ENCODE peak calls at places on chromosome 6, in seven cellular contexts. O is AG04450, N is SJCRH30, C is A549, D is heart left ventricle, X is hepatocyte, H is left ventricle myocardium inferior. S is an unnamed sample. For H3K9me3, the result is how much of the 10 kb centered on the place peaks cover.

GRCh38 chr6:124770131-124770530 is 192.1 kb upstream of the RNF217 start:
- DNase-seq in N (peak), D (no peak), H (no peak), C (no peak), X (no peak), O (no peak), S (no peak)

GRCh38 chr6:136538836-136539235 is 11.4 kb downstream of the MAP7 start:
- DNase-seq in X (no peak), C (no peak), N (no peak), H (no peak), O (no peak), D (no peak), S (no peak)

GRCh38 chr6:18147160-18147559 is 7.7 kb downstream of the TPMT start:
- DNase-seq in D (no peak), H (no peak), X (peak), N (no peak), C (no peak), O (no peak), S (no peak)

GRCh38 chr6:2021713-2022125 is 223.7 kb downstream of the GMDS start:
- DNase-seq in X (peak), N (peak), O (peak), C (no peak), D (peak), H (peak), S (peak)

GRCh38 chr6:151723152-151723551 is 84.3 kb upstream of the ESR1 start:
- DNase-seq in O (no peak), H (no peak), X (no peak), D (no peak), N (no peak), C (no peak), S (no peak)

GRCh38 chr6:21033575-21034026 is 499.3 kb downstream of the CDKAL1 start:
- DNase-seq in X (peak), D (peak), H (peak), C (no peak), O (peak), N (no peak), S (peak)

GRCh38 chr6:41570270-41570615 is 24.1 kb downstream of the FOXP4 start:
- DNase-seq in H (no peak), C (no peak), O (no peak), D (no peak), X (no peak), N (peak), S (no peak)

GRCh38 chr6:169798764-169799473 is 47.5 kb downstream of the ERMARD start:
- DNase-seq in N (no peak), D (no peak), X (no peak), O (no peak), H (no peak), C (no peak), S (no peak)

GRCh38 chr6:30557683-30557981 is 537 bp downstream of the PRR3 start:
- DNase-seq in D (no peak), H (no peak), N (no peak), C (no peak), O (no peak), X (no peak), S (no peak)

GRCh38 chr6:48111143-48111506 is at the start of gene PTCHD4:
- DNase-seq in C (no peak), O (peak), H (peak), X (no peak), N (peak), D (peak), S (peak)
- H3K27ac ChIP-seq in C (peak), O (peak), H (peak), X (peak), N (peak), D (peak), S (peak)

GRCh38 chr6:53896237-53896636 is 101.4 kb downstream of the LRRC1 start:
- DNase-seq in O (no peak), C (no peak), H (no peak), N (no peak), D (no peak), X (no peak), S (no peak)
- H3K9me3 ChIP-seq in O (under half), C (under half), H (under half), N (under half), D (under half), X (under half), S (under half)

GRCh38 chr6:16413399-16413798 is 175.0 kb downstream of the GMPR start:
- DNase-seq in H (no peak), N (no peak), X (no peak), D (no peak), C (no peak), O (no peak), S (no peak)

GRCh38 chr6:16415677-16416076 is 177.3 kb downstream of the GMPR start:
- DNase-seq in X (no peak), N (no peak), H (no peak), O (no peak), C (no peak), D (no peak), S (no peak)

GRCh38 chr6:16408766-16409165 is 170.4 kb downstream of the GMPR start:
- DNase-seq in H (no peak), X (no peak), O (no peak), C (no peak), D (no peak), N (no peak), S (no peak)

GRCh38 chr6:16409531-16410441 is 171.4 kb downstream of the GMPR start:
- DNase-seq in C (peak), X (peak), D (peak), N (peak), H (peak), O (no peak), S (no peak)

GRCh38 chr6:16414205-16414604 is 175.8 kb downstream of the GMPR start:
- DNase-seq in O (no peak), X (no peak), D (no peak), H (no peak), C (no peak), N (no peak), S (no peak)
- H3K27ac ChIP-seq in O (no peak), X (no peak), D (peak), H (no peak), C (no peak), N (no peak), S (no peak)

GRCh38 chr6:168699631-168700315 is 258.8 kb downstream of the SMOC2 start:
- DNase-seq in O (no peak), C (no peak), H (peak), D (no peak), X (peak), N (no peak), S (no peak)
- H3K9me3 ChIP-seq in O (half or more), C (under half), H (under half), D (under half), X (under half), N (under half), S (under half)

GRCh38 chr6:135179920-135180457 is 1.1 kb upstream of the MYB start:
- DNase-seq in D (no peak), X (no peak), C (no peak), O (no peak), N (no peak), H (no peak), S (no peak)

GRCh38 chr6:135180458-135181332 is at the start of gene MYB:
- DNase-seq in H (peak), X (peak), O (no peak), D (peak), C (peak), N (peak), S (no peak)

GRCh38 chr6:135182120-135182992 is 1.2 kb downstream of the MYB start:
- DNase-seq in O (no peak), H (no peak), C (no peak), X (peak), N (peak), D (no peak), S (no peak)

GRCh38 chr6:135182993-135183531 is 2.0 kb downstream of the MYB start:
- DNase-seq in H (no peak), N (no peak), O (no peak), C (no peak), D (no peak), X (peak), S (no peak)

DNA sequence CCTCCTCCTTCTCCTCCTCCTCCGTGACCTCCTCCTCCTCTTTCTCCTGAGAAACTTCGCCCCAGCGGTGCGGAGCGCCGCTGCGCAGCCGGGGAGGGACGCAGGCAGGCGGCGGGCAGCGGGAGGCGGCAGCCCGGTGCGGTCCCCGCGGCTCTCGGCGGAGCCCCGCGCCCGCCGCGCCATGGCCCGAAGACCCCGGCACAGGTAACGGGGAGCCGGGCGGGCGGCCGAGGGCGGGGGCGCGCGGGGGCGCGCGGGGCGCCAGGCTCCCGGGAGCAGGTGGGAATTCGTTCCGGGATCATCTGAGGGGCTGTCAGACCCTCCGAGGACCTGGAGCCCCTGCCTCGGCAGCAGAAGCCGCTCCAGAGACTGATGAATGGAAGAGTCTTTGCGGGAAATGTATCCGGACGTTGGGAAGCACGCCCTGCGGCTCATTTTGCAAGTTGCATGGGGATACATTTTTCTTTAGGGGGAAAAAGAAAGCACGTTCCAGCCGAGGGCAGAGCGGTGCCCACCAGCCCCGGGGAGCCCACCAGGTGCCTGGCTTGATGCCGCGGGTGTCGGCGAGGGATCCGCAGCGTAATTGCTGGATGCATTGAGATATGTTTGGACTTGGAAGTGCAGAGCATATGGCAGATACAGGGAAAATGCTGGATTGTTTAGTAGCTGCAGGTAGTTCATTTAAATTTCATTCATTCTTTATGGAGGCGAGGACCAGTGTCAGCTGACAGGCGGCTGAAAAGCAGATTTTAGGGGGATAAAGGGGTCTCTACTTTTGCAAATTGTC is 418 bp downstream of the MYB start:
- DNase-seq in X (peak), N (peak), C (no peak), O (no peak), D (no peak), H (no peak), S (no peak)
- H3K27ac ChIP-seq in X (no peak), N (peak), C (peak), O (no peak), D (no peak), H (no peak), S (no peak)

DNA sequence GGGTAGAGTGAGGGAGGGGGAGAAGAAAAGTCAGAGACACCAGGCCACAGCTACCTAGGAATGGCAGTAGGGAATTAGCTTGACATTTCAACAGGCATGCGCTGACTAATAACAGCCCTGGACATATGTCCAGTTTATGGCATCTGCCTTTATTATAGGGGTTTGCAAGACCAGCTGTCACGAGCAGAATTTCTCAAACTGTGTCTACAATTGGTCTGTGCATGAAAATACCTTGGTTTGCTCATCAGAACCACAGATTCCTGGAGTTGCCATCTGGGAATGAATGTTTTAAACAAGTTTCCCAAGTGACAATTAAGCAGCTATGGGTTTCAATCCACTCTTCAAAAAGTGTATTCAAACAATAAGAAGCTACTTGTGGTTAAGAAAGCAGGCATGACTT is 110.3 kb upstream of the ENPP5 start:
- DNase-seq in D (no peak), C (no peak), N (peak), O (no peak), H (no peak), X (no peak), S (no peak)
- H3K9me3 ChIP-seq in D (under half), C (under half), N (under half), O (under half), H (under half), X (under half), S (under half)

DNA sequence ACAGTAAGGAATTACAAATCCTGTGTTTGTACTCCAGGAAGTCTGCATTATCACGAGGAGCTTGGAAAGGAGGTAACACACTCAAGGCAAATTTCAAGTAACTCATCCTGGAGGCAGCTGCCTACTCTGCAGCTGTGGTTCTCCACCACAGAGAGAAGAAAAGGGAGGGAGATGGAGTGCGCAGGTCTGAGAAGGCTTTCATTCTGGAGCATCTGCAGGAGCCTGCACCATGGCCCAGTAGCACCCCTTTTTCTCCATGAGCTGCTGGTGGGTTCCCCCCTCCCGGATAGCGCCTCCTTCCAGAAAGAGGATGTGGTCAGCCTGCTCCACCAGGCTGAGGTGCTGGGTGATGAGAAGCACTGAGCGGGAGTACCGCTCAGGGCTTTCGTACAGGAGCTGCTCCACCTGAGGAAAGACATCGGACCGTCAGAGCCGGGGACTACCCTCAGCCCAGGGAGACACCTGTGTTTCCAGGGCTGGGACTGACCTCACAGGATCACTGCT is 1.6 kb upstream of the PSMB8 start:
- DNase-seq in O (no peak), X (no peak), N (no peak), D (peak), C (no peak), H (no peak), S (no peak)
- H3K27ac ChIP-seq in O (no peak), X (no peak), N (no peak), D (peak), C (no peak), H (peak), S (peak)

GRCh38 chr6:3088853-3089445 is 20.7 kb downstream of the RIPK1 start:
- DNase-seq in D (no peak), X (peak), O (no peak), C (no peak), H (no peak), N (no peak), S (no peak)

GRCh38 chr6:3090013-3090412 is 21.7 kb downstream of the RIPK1 start:
- DNase-seq in H (no peak), O (no peak), C (no peak), N (peak), X (no peak), D (no peak), S (no peak)

GRCh38 chr6:3094815-3095214 is 23.7 kb upstream of the BPHL start:
- DNase-seq in D (no peak), C (no peak), N (no peak), X (no peak), H (no peak), O (no peak), S (no peak)
- H3K9me3 ChIP-seq in D (under half), C (under half), N (under half), X (under half), H (under half), O (under half), S (under half)

S was measured in RWPE2.